ENCODE peak calls at places on chromosome 9, in ten cellular contexts. Z is ovary; D is GM12865; F is spleen; A is AG10803; C is HFF-Myc; Q is CD8-positive, alpha-beta T cell; T is bronchial epithelial cell; R is brain microvascular endothelial cell; H is colonic mucosa. P is an unnamed sample.

GRCh38 chr9:742914-743594 is 98.4 kb upstream of the DMRT1 start:
- DNase-seq in H (no peak), C (no peak), F (no peak), T (no peak), D (no peak), R (no peak), Z (no peak), Q (no peak), A (no peak), P (no peak)

GRCh38 chr9:132423503-132423902 is 13.5 kb downstream of the CFAP77 start:
- DNase-seq in D (no peak), F (no peak), R (no peak), C (no peak), H (no peak), T (no peak), Q (no peak), Z (no peak), A (no peak), P (no peak)

GRCh38 chr9:83927591-83927990 is 6.4 kb upstream of the KIF27 start:
- DNase-seq in C (no peak), Z (no peak), T (no peak), R (no peak), D (no peak), Q (no peak), A (no peak), H (no peak), F (no peak), P (no peak)

GRCh38 chr9:109967651-109968331 is 187.8 kb downstream of the PALM2AKAP2 start:
- DNase-seq in C (no peak), D (peak), F (no peak), A (no peak), Q (no peak), T (no peak), H (no peak), Z (no peak), R (no peak), P (no peak)

GRCh38 chr9:88777498-88778312 is 213.6 kb upstream of the S1PR3 start:
- DNase-seq in Q (no peak), T (no peak), D (peak), A (no peak), R (peak), Z (no peak), F (peak), H (no peak), C (no peak), P (no peak)

GRCh38 chr9:107685399-107685798 is 195.8 kb upstream of the KLF4 start:
- DNase-seq in F (no peak), Q (no peak), T (no peak), R (no peak), A (no peak), Z (no peak), H (no peak), D (no peak), C (no peak), P (no peak)

GRCh38 chr9:106600955-106601354 is 262.0 kb upstream of the ZNF462 start:
- DNase-seq in H (no peak), Z (no peak), R (no peak), C (no peak), T (no peak), D (no peak), F (no peak), A (no peak), Q (no peak), P (no peak)

GRCh38 chr9:117535439-117535838 is 120.6 kb upstream of the ASTN2 start:
- DNase-seq in Z (no peak), Q (no peak), R (no peak), T (no peak), D (no peak), F (no peak), H (no peak), A (no peak), C (no peak), P (no peak)

GRCh38 chr9:98879094-98879957 is 64.4 kb upstream of the COL15A1 start:
- DNase-seq in T (no peak), R (no peak), C (no peak), F (no peak), Q (peak), A (peak), D (no peak), Z (no peak), H (no peak), P (no peak)

GRCh38 chr9:1025131-1025530 is 25.0 kb upstream of the DMRT2 start:
- DNase-seq in Q (no peak), T (peak), Z (no peak), F (no peak), A (no peak), R (no peak), C (no peak), D (no peak), H (no peak), P (peak)

GRCh38 chr9:127568971-127569818 is 42.9 kb upstream of the STXBP1 start:
- DNase-seq in D (peak), R (no peak), Q (peak), F (peak), T (peak), A (peak), Z (peak), C (no peak), H (peak), P (peak)

GRCh38 chr9:1198085-1198484 is 147.9 kb downstream of the DMRT2 start:
- DNase-seq in Q (no peak), Z (no peak), C (no peak), H (no peak), F (no peak), A (peak), T (peak), R (no peak), D (no peak), P (peak)

GRCh38 chr9:84293001-84293798 is 47.4 kb downstream of the SLC28A3 start:
- DNase-seq in T (no peak), C (no peak), F (no peak), D (peak), H (no peak), Z (no peak), R (no peak), A (no peak), Q (no peak), P (no peak)

GRCh38 chr9:106657951-106658350 is 205.0 kb upstream of the ZNF462 start:
- DNase-seq in Z (no peak), D (no peak), C (no peak), A (no peak), F (no peak), R (no peak), H (no peak), Q (no peak), T (no peak), P (no peak)

GRCh38 chr9:90839183-90839582 is 37.6 kb downstream of the SYK start:
- DNase-seq in C (no peak), H (no peak), D (no peak), R (no peak), T (no peak), F (no peak), A (no peak), Q (no peak), Z (no peak), P (no peak)

GRCh38 chr9:133684461-133685361 is 48.5 kb downstream of the DBH start:
- DNase-seq in T (no peak), Z (no peak), D (no peak), Q (no peak), A (no peak), H (no peak), F (peak), C (no peak), R (no peak), P (no peak)

GRCh38 chr9:96344458-96345180 is 38.9 kb downstream of the SLC35D2 start:
- DNase-seq in C (peak), Z (peak), R (peak), H (peak), F (no peak), T (peak), A (peak), D (no peak), Q (no peak), P (peak)

GRCh38 chr9:113998529-113999255 is 79.4 kb downstream of the AMBP start:
- DNase-seq in D (no peak), C (no peak), F (no peak), H (peak), Q (peak), A (no peak), R (no peak), T (no peak), Z (peak), P (no peak)

GRCh38 chr9:26266111-26266791 is 588.0 kb upstream of the TUSC1 start:
- DNase-seq in Q (no peak), R (peak), F (no peak), D (no peak), Z (no peak), H (no peak), A (no peak), C (no peak), T (no peak), P (no peak)

GRCh38 chr9:34047864-34048729 is 590 bp downstream of the UBAP2 start:
- DNase-seq in Q (peak), D (peak), A (no peak), R (no peak), C (no peak), F (no peak), Z (no peak), H (peak), T (no peak), P (peak)

GRCh38 chr9:93255994-93256877 is 72.3 kb downstream of the WNK2 start:
- DNase-seq in C (no peak), Z (no peak), T (no peak), R (no peak), Q (peak), F (peak), H (peak), A (no peak), D (no peak), P (no peak)

GRCh38 chr9:100449420-100449819 is 22.5 kb downstream of the MSANTD3 start:
- DNase-seq in D (peak), C (no peak), T (no peak), A (no peak), F (no peak), H (no peak), Q (no peak), R (no peak), Z (no peak), P (no peak)

GRCh38 chr9:104900871-104901270 is 27.1 kb downstream of the ABCA1 start:
- DNase-seq in D (no peak), F (no peak), T (peak), Z (no peak), H (no peak), C (no peak), Q (no peak), A (peak), R (no peak), P (peak)

GRCh38 chr9:29349050-29349449 is 1775.8 kb upstream of the C9orf72 start:
- DNase-seq in C (no peak), Q (no peak), D (no peak), Z (no peak), T (peak), F (no peak), H (no peak), A (no peak), R (no peak), P (no peak)

GRCh38 chr9:109286981-109287380 is 33.9 kb downstream of the EPB41L4B start:
- DNase-seq in A (peak), F (no peak), R (no peak), C (no peak), Z (no peak), D (no peak), H (no peak), T (no peak), Q (no peak), P (no peak)

GRCh38 chr9:127974769-127975261 is 6.0 kb downstream of the EEIG1 start:
- DNase-seq in R (no peak), F (no peak), D (no peak), Z (peak), C (no peak), A (peak), Q (no peak), H (peak), T (no peak), P (no peak)

GRCh38 chr9:107430071-107430470 is 59.5 kb downstream of the KLF4 start:
- DNase-seq in R (no peak), D (no peak), C (no peak), H (no peak), Z (no peak), T (no peak), Q (no peak), A (no peak), F (no peak), P (no peak)

GRCh38 chr9:83041771-83042170 is 21.2 kb downstream of the RASEF start:
- DNase-seq in F (no peak), Q (no peak), R (no peak), Z (no peak), T (peak), A (no peak), D (no peak), H (no peak), C (no peak), P (peak)

GRCh38 chr9:136882109-136882946 is 4.0 kb upstream of the TRAF2 start:
- DNase-seq in F (peak), C (peak), R (peak), Q (peak), Z (no peak), T (peak), A (peak), D (peak), H (peak), P (peak)
- H3K4me3 ChIP-seq in F (peak), C (no peak), R (no peak), Q (peak), Z (no peak), T (no peak), A (peak), D (peak), H (peak), P (peak)

DNA sequence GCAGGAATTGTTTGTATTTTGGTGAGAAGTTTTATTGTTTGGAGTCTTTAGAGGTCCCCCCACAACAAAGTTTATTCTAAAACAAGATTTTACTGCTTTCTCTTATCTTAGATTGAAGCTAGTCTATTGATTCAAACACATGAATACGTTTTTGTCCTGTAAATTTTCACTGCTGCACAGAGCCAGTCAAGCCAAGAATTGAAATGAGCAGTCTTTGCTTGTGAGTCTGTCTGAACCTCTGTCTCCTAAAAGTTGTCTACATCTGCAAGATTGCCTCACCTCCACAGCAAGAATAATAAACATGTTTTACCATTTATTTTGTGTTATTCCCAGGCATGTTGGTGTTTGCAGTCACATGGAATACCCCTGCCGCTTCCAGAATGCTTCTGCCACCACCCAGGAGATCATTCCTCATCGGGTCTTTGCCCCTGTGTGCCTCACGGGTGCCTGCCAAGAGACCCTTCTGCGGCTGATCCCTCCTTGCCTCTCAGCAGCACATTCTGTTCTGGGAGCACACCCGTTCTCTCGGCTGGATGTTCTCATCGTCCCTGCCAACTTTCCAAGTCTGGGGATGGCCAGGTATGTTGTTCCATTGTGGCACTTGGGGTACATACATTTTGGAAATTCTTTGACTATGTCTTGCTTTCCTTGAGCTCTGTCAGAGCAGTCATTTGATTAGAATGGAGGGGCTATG is 74.1 kb downstream of the AOPEP start:
- DNase-seq in C (no peak), Z (no peak), Q (no peak), H (no peak), D (no peak), A (peak), F (no peak), T (no peak), R (no peak), P (no peak)
- H3K4me3 ChIP-seq in C (no peak), Z (no peak), Q (no peak), H (no peak), D (no peak), A (no peak), F (no peak), T (no peak), R (no peak), P (no peak)

GRCh38 chr9:69211424-69212036 is 37.5 kb downstream of the TJP2 start:
- DNase-seq in A (no peak), C (no peak), R (no peak), F (no peak), Z (no peak), Q (no peak), D (no peak), H (no peak), T (no peak), P (no peak)
- H3K4me3 ChIP-seq in A (no peak), C (no peak), R (no peak), F (no peak), Z (no peak), Q (no peak), D (no peak), H (no peak), T (no peak), P (no peak)

GRCh38 chr9:37327553-37327952 is 94.9 kb upstream of the GRHPR start:
- DNase-seq in F (no peak), Z (no peak), A (no peak), R (no peak), D (no peak), T (no peak), Q (no peak), H (no peak), C (no peak), P (no peak)
- H3K4me3 ChIP-seq in F (no peak), Z (no peak), A (no peak), R (no peak), D (peak), T (no peak), Q (no peak), H (no peak), C (no peak), P (no peak)

GRCh38 chr9:20662156-20662555 is 21.9 kb upstream of the FOCAD start:
- DNase-seq in H (no peak), Q (no peak), F (no peak), D (no peak), A (no peak), Z (no peak), T (no peak), R (no peak), C (no peak), P (no peak)

GRCh38 chr9:20658677-20659473 is 25.2 kb upstream of the FOCAD start:
- DNase-seq in R (no peak), Z (no peak), D (no peak), T (peak), A (no peak), C (no peak), Q (no peak), H (peak), F (no peak), P (peak)

GRCh38 chr9:20664501-20664900 is 19.6 kb upstream of the FOCAD start:
- DNase-seq in R (no peak), Z (no peak), F (no peak), Q (no peak), D (no peak), A (no peak), T (no peak), H (no peak), C (no peak), P (no peak)

GRCh38 chr9:20659474-20659962 is 24.5 kb upstream of the FOCAD start:
- DNase-seq in R (no peak), T (no peak), Z (no peak), F (no peak), D (no peak), Q (no peak), C (no peak), A (no peak), H (no peak), P (no peak)

GRCh38 chr9:20663133-20663532 is 20.9 kb upstream of the FOCAD start:
- DNase-seq in T (no peak), Q (no peak), A (no peak), F (no peak), H (no peak), Z (no peak), C (no peak), R (no peak), D (no peak), P (no peak)
- H3K4me3 ChIP-seq in T (no peak), Q (no peak), A (no peak), F (no peak), H (no peak), Z (no peak), C (no peak), R (no peak), D (no peak), P (no peak)

DNA sequence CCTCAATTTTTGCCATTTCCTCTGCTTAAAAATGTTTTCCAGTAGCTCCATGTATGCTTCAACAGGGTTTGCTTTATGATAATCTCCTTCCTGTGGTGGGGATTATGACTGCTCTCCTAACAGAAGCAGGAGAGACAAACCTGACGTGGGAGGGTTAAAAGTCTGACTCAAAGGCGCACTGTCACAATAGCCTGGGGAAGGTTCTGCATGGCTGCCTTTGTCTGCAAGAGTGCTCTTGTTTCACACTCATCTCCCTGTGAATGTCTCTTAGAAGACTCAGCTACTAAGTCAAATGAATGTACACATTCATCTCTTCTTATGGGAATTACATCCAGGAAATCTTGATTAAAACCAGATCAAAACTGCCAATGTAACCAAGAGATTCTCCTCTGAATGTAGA is 90.9 kb upstream of the MTAP start:
- DNase-seq in F (no peak), Z (no peak), R (no peak), D (peak), Q (no peak), H (no peak), T (peak), C (no peak), A (peak), P (peak)
- H3K4me3 ChIP-seq in F (no peak), Z (no peak), R (no peak), D (no peak), Q (no peak), H (no peak), T (no peak), C (no peak), A (no peak), P (no peak)

GRCh38 chr9:14097666-14098065 is 216.3 kb downstream of the NFIB start:
- DNase-seq in Q (no peak), Z (no peak), D (no peak), A (no peak), F (no peak), T (no peak), C (no peak), R (no peak), H (no peak), P (no peak)
- H3K4me3 ChIP-seq in Q (no peak), Z (no peak), D (no peak), A (no peak), F (no peak), T (no peak), C (no peak), R (no peak), H (no peak), P (no peak)

GRCh38 chr9:129145841-129146292 is 32.2 kb downstream of the IER5L start:
- DNase-seq in A (peak), T (no peak), R (peak), C (no peak), F (no peak), Q (no peak), D (no peak), Z (peak), H (peak), P (no peak)
- H3K4me3 ChIP-seq in A (no peak), T (no peak), R (no peak), C (peak), F (no peak), Q (no peak), D (no peak), Z (no peak), H (no peak), P (no peak)